ENCODE peak calls at places on chromosomes 11 and 22, in six cellular contexts. J is H1, G is keratinocyte, C is OCI-LY7, I is HCT116, X is PC-3. B is an unnamed sample.

GRCh38 chr11:69531071-69531716 is 49.7 kb downstream of the LINC01488 start:
- DNase-seq in J (no peak), G (no peak), C (no peak), I (no peak), X (no peak), B (no peak)

GRCh38 chr11:63670077-63670737 is 969 bp downstream of the ATL3 start:
- DNase-seq in J (no peak), G (no peak), C (peak; percentile 17), I (no peak), X (peak; percentile 42), B (peak; percentile 70)

GRCh38 chr11:88411265-88411664 is 73.7 kb upstream of the CTSC start:
- DNase-seq in J (no peak), G (peak; percentile 72), C (no peak), I (no peak), X (peak; percentile 76), B (no peak)

GRCh38 chr11:72618801-72619200 is 55.4 kb downstream of the PDE2A start:
- DNase-seq in J (no peak), G (no peak), C (no peak), I (no peak), X (no peak), B (no peak)

GRCh38 chr22:17955611-17956379 is 68.6 kb downstream of the MICAL3 start:
- DNase-seq in J (no peak), G (no peak), C (no peak), I (no peak), X (no peak), B (no peak)

GRCh38 chr22:23438216-23438615 is 141.9 kb downstream of the IGLL1 start:
- DNase-seq in J (peak; percentile 45), G (no peak), C (no peak), I (no peak), X (no peak), B (no peak)

GRCh38 chr11:16923987-16924386 is 90.2 kb downstream of the PLEKHA7 start:
- DNase-seq in J (no peak), G (no peak), C (no peak), I (no peak), X (no peak), B (no peak)

GRCh38 chr22:24247564-24248344 is 2.9 kb upstream of the GGT5 start:
- DNase-seq in J (peak; percentile 92), G (peak; percentile 13), C (peak; percentile 64), I (peak; percentile 43), X (peak; percentile 79), B (peak; percentile 81)

DNA sequence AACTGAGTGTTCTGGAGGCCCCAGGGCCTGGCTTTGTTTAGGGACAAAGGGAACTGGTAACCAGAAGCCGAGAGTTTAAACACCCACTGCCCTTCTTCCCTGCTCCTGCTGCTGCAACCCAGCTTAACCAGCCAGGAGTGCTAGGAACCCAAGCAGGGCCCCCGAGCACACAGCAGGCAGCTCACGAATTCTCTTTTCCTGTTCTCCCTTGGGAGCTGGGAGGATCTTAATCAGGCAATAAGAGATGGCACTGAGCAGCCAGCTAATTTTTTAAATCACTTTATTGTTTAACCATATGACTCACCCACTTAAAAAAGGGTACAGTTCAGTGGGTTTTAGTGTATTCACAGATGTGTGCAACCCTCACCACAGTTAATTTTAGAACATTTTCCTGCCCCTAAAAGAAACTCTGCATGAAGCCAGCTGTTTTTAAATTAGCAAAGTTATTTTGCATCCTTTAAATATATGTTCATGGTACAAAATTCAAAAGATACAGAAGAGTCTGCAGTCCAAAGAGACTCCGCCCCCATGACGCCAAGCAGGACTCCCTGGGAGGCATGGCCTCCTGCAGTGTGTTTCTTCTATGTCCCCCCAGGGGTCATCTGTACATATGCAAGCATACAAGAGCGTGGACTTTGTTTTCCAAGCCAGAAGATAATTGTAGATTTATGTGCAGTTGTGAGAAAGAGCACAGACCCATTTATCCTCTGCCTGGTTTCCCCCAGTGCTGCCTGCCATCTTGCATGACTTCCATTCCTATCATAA is 18.9 kb upstream of the PPP6R3 start:
- DNase-seq in J (no peak), G (no peak), C (peak; percentile 65), I (no peak), X (no peak), B (no peak)
- H3K4me2 ChIP-seq in J (no peak overlapping the region), G (no peak overlapping the region), C (peak overlapping the region; percentile 59), I (no peak overlapping the region), X (no peak overlapping the region), B (no peak overlapping the region)

DNA sequence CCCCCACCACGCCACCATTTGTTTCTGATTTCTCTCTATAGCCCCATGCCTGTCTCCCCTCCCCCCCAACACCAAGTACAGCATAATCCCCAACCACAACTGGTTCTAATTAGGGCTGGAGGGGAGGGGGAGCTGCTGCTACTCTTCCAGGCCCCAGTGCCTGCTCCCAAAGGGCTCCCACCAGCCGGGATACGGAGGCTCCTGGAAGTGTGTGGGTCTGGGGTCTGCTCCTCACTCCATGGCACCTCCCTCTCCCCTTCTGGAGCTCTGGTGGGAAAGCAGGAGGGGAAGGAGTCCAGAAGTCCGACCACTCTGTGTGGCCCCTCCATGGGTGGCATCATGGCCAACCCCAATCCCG is 18.0 kb downstream of the BCL9L start:
- DNase-seq in J (no peak), G (no peak), C (no peak), I (no peak), X (no peak), B (no peak)
- H3K4me2 ChIP-seq in J (peak overlapping the region; percentile 92), G (peak overlapping the region; percentile 18), C (no peak overlapping the region), I (peak overlapping the region; percentile 100), X (no peak overlapping the region), B (no peak overlapping the region)

GRCh38 chr22:19232620-19233019 is 54.1 kb upstream of the SLC25A1 start:
- DNase-seq in J (no peak), G (no peak), C (no peak), I (no peak), X (no peak), B (peak; percentile 8)
- H3K4me2 ChIP-seq in J (no peak overlapping the region), G (no peak overlapping the region), C (no peak overlapping the region), I (no peak overlapping the region), X (no peak overlapping the region), B (no peak overlapping the region)

DNA sequence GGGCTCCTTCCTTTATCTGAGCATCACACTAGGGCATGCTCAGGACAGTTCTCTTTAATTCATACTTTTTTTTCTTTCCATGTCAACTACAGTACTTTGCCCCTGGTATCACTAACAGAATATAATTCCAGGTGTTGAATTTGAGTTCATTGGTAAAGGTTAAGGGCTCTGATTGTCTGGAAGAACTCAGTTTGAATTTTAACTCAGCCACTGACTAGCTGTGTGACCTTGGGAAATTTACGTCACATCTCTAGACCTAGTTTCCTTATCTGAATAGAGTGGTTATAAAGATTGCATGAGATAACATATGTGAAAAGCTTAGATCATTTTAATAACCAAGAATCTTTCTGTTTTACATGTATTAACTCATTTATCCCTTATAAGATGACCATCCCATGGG is 15.9 kb upstream of the ZC3H12C start:
- DNase-seq in J (no peak), G (no peak), C (no peak), I (no peak), X (no peak), B (no peak)
- H3K4me2 ChIP-seq in J (no peak overlapping the region), G (peak overlapping the region; percentile 40), C (no peak overlapping the region), I (no peak overlapping the region), X (peak overlapping the region; percentile 77), B (peak overlapping the region; percentile 53)

GRCh38 chr11:11311169-11311568 is 41.9 kb downstream of the CSNK2A3 start:
- DNase-seq in J (no peak), G (no peak), C (peak; percentile 32), I (no peak), X (no peak), B (no peak)

GRCh38 chr11:11312738-11313137 is 40.3 kb downstream of the CSNK2A3 start:
- DNase-seq in J (no peak), G (no peak), C (no peak), I (no peak), X (no peak), B (no peak)

GRCh38 chr11:11316651-11317050 is 36.4 kb downstream of the CSNK2A3 start:
- DNase-seq in J (no peak), G (no peak), C (no peak), I (no peak), X (no peak), B (no peak)

GRCh38 chr11:11313426-11313825 is 39.6 kb downstream of the CSNK2A3 start:
- DNase-seq in J (no peak), G (peak; percentile 50), C (no peak), I (no peak), X (peak; percentile 73), B (no peak)

GRCh38 chr11:11313902-11314692 is 39.0 kb downstream of the CSNK2A3 start:
- DNase-seq in J (no peak), G (no peak), C (no peak), I (no peak), X (no peak), B (no peak)
- H3K4me2 ChIP-seq in J (no peak overlapping the region), G (peak overlapping the region; percentile 26), C (no peak overlapping the region), I (peak overlapping the region; percentile 23), X (peak overlapping the region; percentile 0), B (no peak overlapping the region)

DNA sequence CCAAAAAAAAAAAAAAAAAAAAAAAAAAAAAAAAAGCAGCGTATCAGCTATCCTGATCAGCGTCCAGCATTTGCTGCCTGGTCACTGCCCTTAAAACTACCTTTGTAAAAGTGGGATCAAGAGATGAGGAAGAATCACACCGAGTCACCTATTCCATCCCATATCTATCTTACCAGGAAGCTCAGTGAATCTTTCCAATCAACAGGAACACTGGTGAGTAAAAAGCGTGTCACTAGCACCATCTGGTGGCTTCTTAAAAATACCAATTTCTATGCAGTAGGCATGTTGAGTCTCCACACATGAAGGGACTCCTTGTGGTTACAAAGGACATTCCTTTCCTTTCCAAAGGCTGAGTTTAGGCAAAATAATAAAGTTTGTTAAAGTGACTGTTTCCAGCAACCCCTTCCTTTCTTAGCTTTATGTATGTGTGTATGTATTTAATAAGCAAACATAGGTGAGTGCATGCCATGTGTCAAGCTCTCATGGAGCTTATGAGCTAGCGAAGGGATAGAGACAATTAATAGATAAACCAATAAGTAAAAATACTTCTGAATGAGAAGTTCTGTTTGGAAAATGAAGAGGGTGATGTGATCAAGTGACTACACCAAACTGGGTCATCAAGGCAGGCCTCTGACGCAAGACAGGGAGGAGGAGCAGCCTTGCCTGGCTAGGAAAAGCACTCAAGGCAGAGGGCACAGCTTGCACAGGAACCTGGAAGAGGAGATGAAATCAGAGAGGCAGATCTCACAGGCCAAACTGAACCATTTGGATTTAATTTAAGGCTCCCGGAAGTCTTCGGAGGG is 13.9 kb upstream of the TP53AIP1 start:
- DNase-seq in J (no peak), G (no peak), C (peak; percentile 65), I (peak; percentile 73), X (peak; percentile 95), B (peak; percentile 77)
- H3K4me2 ChIP-seq in J (no peak overlapping the region), G (no peak overlapping the region), C (no peak overlapping the region), I (no peak overlapping the region), X (no peak overlapping the region), B (no peak overlapping the region)

GRCh38 chr11:2072551-2073261 is 66.5 kb downstream of the IGF2 start:
- DNase-seq in J (peak; percentile 39), G (no peak), C (no peak), I (no peak), X (no peak), B (no peak)
- H3K4me2 ChIP-seq in J (no peak overlapping the region), G (no peak overlapping the region), C (no peak overlapping the region), I (no peak overlapping the region), X (no peak overlapping the region), B (no peak overlapping the region)

B was measured in endothelial cell of umbilical vein.